ENCODE peak calls at places on chromosomes 13 and 19, in ten cellular contexts. Q is Karpas-422, T is ovary, D is OCI-LY7, W is RWPE2, H is stomach, N is iPS DF 6.9, O is neuronal stem cell, M is neural progenitor cell, C is ascending aorta. P is an unnamed sample. For H3K4me1, the result is how much of the 10 kb centered on the place peaks cover.

GRCh38 chr13:27679396-27679795 is 57.7 kb downstream of the POLR1D start:
- DNase-seq in T (no peak), H (no peak), C (no peak), D (no peak), O (no peak), N (no peak), Q (no peak), W (no peak), M (no peak), P (no peak)

GRCh38 chr13:52780092-52780491 is 40.5 kb upstream of the CNMD start:
- DNase-seq in Q (no peak), T (no peak), C (no peak), D (peak), M (no peak), W (no peak), O (no peak), N (no peak), H (no peak), P (no peak)

GRCh38 chr19:3041756-3042517 is 12.9 kb upstream of the TLE2 start:
- DNase-seq in D (no peak), W (no peak), Q (no peak), O (no peak), C (no peak), M (peak), N (no peak), T (peak), H (no peak), P (no peak)

GRCh38 chr13:44317752-44318550 is 55.7 kb upstream of the SERP2 start:
- DNase-seq in T (no peak), M (no peak), D (no peak), O (no peak), Q (no peak), N (no peak), W (no peak), C (no peak), H (no peak), P (no peak)

GRCh38 chr13:35785563-35786327 is 309.3 kb upstream of the MAB21L1 start:
- DNase-seq in O (no peak), H (no peak), N (no peak), M (peak), T (no peak), Q (no peak), W (no peak), C (no peak), D (no peak), P (no peak)

GRCh38 chr13:112032186-112032835 is 34.6 kb upstream of the SOX1 start:
- DNase-seq in N (no peak), C (no peak), H (no peak), W (peak), T (no peak), O (no peak), D (no peak), Q (no peak), M (no peak), P (no peak)

GRCh38 chr13:29384466-29384865 is 211.0 kb downstream of the SLC7A1 start:
- DNase-seq in W (no peak), Q (peak), N (no peak), M (no peak), O (no peak), H (no peak), D (no peak), C (no peak), T (no peak), P (no peak)

GRCh38 chr13:64810701-64811258 is 2419.4 kb downstream of the PCDH9 start:
- DNase-seq in T (no peak), O (no peak), M (no peak), W (no peak), N (no peak), D (no peak), Q (no peak), H (no peak), C (no peak), P (no peak)

GRCh38 chr13:51638497-51638871 is 54.2 kb downstream of the WDFY2 start:
- DNase-seq in M (peak), C (no peak), T (no peak), W (no peak), Q (no peak), N (no peak), O (peak), H (no peak), D (no peak), P (no peak)

GRCh38 chr19:3365447-3366103 is 808 bp upstream of the NFIC start:
- DNase-seq in T (peak), M (no peak), D (no peak), W (no peak), Q (no peak), O (no peak), N (no peak), C (no peak), H (peak), P (no peak)

GRCh38 chr13:37074703-37075102 is 15.2 kb upstream of the SUPT20H start:
- DNase-seq in M (peak), O (no peak), T (no peak), C (no peak), Q (peak), W (no peak), N (no peak), D (peak), H (no peak), P (no peak)

GRCh38 chr13:95614641-95615245 is 29.8 kb downstream of the DZIP1 start:
- DNase-seq in W (no peak), N (no peak), M (no peak), C (no peak), T (no peak), O (no peak), Q (no peak), H (no peak), D (no peak), P (no peak)

GRCh38 chr19:3434630-3435553 is 45.4 kb downstream of the SMIM24 start:
- DNase-seq in H (peak), O (peak), W (peak), M (peak), Q (peak), T (peak), C (peak), D (peak), N (peak), P (peak)

DNA sequence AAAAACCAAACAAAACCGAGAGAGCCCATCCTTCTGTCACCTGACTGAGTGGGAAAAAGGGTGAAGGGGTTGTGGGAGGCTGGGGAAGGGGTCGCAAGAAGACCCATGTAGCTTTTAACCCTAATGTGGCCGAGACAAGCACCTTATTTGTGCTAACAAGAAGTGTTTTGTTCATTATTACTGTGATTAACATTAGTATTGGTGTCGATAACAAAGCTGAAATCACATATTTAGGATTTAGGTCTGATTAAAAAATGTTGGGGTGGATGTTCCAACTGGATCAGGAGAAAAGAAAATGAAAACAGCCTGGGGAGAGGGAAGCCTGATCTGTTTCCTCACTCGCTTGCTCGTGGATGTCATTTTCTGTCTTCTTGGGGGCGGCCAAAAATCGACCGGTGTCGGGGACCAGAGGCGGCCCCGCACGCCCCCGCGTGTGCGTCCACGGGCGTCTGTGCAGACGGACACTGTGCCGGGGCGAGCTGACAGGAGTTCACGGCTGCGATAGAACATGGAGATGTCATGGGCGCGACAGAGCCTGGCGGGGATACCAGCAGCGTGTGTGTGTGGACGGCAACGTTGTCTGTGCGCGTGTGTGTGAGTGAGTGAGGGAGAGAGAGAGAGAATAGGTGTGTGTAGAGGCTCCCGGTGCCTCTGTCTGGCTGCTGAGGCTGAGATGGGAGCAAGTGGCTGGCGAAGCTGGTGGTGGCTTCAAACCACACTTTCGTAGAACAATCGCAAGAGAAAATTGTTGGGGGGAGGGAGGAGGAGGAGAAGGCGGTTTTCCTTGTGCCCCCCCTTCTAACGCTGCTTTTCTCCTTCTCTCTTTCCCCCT is 29.1 kb downstream of the NFIX start:
- DNase-seq in O (no peak), D (no peak), M (peak), W (no peak), C (no peak), H (no peak), T (no peak), N (no peak), Q (no peak), P (no peak)
- H3K4me1 ChIP-seq in O (under half), D (under half), M (under half), W (under half), C (under half), H (half or more), T (under half), N (under half), Q (under half), P (under half)

GRCh38 chr19:16068696-16069259 is 7.5 kb upstream of the TPM4 start:
- DNase-seq in Q (no peak), O (no peak), D (no peak), T (no peak), C (no peak), W (no peak), M (no peak), H (no peak), N (no peak), P (no peak)
- H3K4me1 ChIP-seq in Q (under half), O (under half), D (under half), T (under half), C (under half), W (under half), M (under half), H (half or more), N (under half), P (under half)

DNA sequence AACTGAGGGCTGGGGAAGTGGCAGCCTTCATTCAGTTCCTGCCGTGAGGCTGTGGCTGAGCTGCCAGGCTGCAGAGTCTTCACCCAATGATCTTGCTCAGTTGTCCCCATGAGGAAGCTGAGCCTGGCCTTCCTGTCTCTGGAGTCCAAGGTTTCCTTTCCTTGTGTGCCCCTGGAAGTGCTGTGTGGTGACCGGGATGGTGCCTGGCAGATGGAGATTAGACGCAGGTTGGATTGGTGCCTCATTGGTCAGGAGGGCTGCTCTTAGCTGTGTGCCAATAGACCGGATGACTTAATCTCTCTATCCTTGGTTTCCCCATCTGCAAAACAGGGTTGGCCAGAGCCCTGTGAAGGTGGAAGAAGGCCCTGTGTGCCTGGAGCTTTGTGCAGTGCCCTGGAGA is 24.6 kb downstream of the DNM2 start:
- DNase-seq in W (no peak), Q (no peak), D (no peak), O (no peak), C (no peak), N (no peak), M (no peak), T (no peak), H (peak), P (no peak)
- H3K4me1 ChIP-seq in W (under half), Q (under half), D (under half), O (under half), C (under half), N (under half), M (under half), T (under half), H (half or more), P (under half)

DNA sequence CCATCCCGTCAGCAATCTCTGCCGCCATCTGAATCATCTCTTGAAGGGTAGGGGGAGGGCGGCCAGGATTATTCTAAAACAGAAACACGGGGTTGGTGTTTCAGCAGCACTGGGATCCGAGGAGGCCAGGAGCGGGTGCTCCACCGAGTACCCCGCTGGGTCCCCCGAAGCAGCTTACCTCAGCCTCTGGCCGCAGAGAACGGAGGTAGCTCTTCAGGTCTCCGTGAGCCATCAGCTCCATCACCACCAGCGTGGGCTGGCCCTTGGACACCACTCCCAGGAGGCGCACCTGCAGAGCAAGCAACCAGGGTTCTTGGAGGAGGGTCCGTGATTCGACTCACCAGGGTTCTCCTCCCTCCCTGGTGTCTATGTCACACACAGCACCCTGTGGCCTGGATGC is 53.2 kb downstream of the ZNF557 start:
- DNase-seq in O (no peak), C (no peak), H (no peak), T (no peak), Q (no peak), W (no peak), M (no peak), D (no peak), N (no peak), P (no peak)
- H3K4me1 ChIP-seq in O (under half), C (under half), H (under half), T (under half), Q (under half), W (under half), M (under half), D (under half), N (under half), P (under half)

P was measured in Caco-2.